ENCODE peak calls at places on chromosomes 5 and 9, in seven cellular contexts. V, C, W, S, E, P and G are unnamed samples.

GRCh38 chr5:65094279-65094678 is 325.5 kb downstream of the CWC27 start:
- DNase-seq in V (no peak), C (no peak), W (no peak), S (no peak), E (no peak), P (no peak), G (no peak)

GRCh38 chr9:137077758-137078693 is 709 bp downstream of the UAP1L1 start:
- DNase-seq in V (peak), C (peak), W (no peak), S (no peak), E (peak), P (peak), G (peak)

GRCh38 chr9:71326360-71326759 is 204.9 kb upstream of the TRPM3 start:
- DNase-seq in V (no peak), C (no peak), W (no peak), S (peak), E (no peak), P (no peak), G (no peak)

GRCh38 chr5:110275878-110276277 is 450.6 kb downstream of the TMEM232 start:
- DNase-seq in V (no peak), C (no peak), W (no peak), S (no peak), E (no peak), P (no peak), G (no peak)

GRCh38 chr5:35651002-35651756 is 33.5 kb downstream of the SPEF2 start:
- DNase-seq in V (peak), C (peak), W (no peak), S (peak), E (peak), P (peak), G (peak)

GRCh38 chr5:134547579-134547978 is 22.1 kb downstream of the JADE2 start:
- DNase-seq in V (no peak), C (no peak), W (no peak), S (peak), E (no peak), P (no peak), G (peak)

GRCh38 chr9:129027224-129027684 is 877 bp downstream of the SH3GLB2 start:
- DNase-seq in V (no peak), C (no peak), W (no peak), S (no peak), E (no peak), P (peak), G (no peak)

GRCh38 chr9:96209407-96210031 is 92.5 kb downstream of the HSD17B3 start:
- DNase-seq in V (no peak), C (no peak), W (no peak), S (peak), E (no peak), P (no peak), G (no peak)

GRCh38 chr5:134524219-134524825 is 1.1 kb upstream of the JADE2 start:
- DNase-seq in V (peak), C (peak), W (no peak), S (peak), E (peak), P (peak), G (peak)

GRCh38 chr5:36778336-36778735 is 98.2 kb upstream of the NIPBL start:
- DNase-seq in V (no peak), C (no peak), W (no peak), S (no peak), E (no peak), P (no peak), G (no peak)

DNA sequence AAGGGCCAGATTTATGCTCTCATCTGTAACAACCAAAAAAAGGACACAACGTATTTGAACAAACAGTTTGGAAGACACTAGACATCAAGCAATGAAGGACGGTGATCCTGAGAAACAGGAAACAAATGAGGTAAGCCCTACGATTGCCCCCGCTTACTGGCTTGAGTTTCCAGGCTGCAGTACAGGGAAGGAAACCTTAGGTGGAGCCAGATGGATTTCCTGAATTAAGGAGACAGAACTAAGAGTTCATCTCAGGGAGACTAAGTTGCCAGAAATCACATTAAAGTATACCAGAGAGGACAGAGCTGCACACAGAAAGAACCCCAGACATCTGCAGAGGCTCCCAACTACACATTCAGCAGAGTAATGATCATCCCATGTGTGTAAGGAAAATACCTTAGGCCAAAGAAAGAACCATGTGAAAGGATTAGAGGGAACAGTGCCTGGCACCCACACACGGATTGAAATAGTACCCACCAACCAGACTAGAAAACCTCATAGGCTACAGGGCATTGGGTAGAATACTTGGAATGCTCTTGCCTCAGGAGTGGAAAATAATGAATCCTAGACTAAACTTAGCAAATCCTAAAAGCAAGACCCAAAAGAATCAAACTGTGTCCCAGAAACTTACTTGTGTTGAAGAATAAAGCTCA is 99.3 kb upstream of the NIPBL start:
- DNase-seq in V (peak), C (peak), W (no peak), S (peak), E (peak), P (peak), G (peak)
- TF ChIP-seq CTCF in V (peak), C (peak), W (peak), S (no peak), E (no peak), P (peak), G (peak)

GRCh38 chr9:89277043-89277442 is 34.0 kb upstream of the CKS2 start:
- DNase-seq in V (no peak), C (no peak), W (no peak), S (no peak), E (no peak), P (no peak), G (no peak)

GRCh38 chr9:89278551-89278950 is 32.4 kb upstream of the CKS2 start:
- DNase-seq in V (no peak), C (no peak), W (no peak), S (no peak), E (no peak), P (no peak), G (no peak)

GRCh38 chr9:89277454-89277853 is 33.5 kb upstream of the CKS2 start:
- DNase-seq in V (no peak), C (no peak), W (no peak), S (no peak), E (no peak), P (no peak), G (peak)

GRCh38 chr9:89281106-89281505 is 29.9 kb upstream of the CKS2 start:
- DNase-seq in V (no peak), C (no peak), W (no peak), S (no peak), E (no peak), P (no peak), G (no peak)

DNA sequence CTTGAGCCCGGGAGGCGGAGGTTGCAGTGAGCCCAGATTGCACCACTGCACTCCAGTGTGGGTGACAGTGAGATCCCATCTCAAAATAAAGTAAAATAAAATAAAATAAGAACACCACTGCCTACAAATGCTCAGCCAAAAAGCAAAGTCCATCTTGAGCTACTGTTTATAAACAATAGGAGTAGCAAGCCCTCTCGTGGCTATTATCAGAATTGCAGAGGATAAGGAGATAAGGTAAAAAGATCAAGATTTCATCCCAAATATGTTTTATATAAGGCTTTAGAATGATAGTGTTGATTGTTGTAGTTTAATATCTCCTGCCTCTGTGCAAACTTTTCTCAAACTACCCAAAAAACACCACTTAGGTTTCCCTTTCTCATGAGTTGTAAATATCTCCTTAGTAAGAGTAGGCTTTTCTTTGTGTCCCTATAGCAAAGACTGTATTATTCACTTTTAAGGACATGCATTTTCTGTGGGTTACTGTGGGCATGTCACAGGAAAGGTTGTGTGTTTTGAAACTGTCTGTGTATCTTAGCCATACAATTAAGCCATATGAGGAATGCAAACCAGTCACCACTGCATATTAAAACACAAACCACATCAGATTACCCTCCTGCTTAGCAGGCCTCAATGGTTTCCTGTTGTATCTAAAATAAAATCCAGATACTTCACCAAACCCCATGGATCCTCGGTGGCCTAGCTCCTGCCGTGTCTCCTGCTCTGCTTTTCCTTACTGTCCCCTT is 31.8 kb upstream of the CKS2 start:
- DNase-seq in V (peak), C (peak), W (no peak), S (peak), E (peak), P (peak), G (no peak)
- TF ChIP-seq CTCF in V (peak), C (peak), W (peak), S (peak), E (peak), P (peak), G (peak)

DNA sequence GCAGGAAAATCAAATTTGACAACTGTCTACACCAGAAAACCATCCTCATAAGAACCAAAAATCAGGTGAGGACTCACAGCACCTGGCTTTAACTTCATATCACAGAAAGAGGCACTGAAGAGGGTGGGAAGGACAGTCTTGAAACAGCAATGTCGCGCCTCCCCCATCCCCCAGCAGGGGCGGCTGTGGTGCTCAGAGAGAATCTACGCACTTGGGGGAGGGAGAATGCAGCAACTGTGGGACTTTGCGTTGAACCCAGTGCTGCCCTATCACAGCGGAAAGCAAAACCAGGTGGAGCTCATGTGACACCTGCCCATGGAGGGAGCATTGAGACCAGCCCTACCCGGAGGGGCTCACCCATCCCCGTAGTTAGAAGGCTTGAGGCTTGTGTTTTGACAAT is 191.8 kb downstream of the MSX2 start:
- DNase-seq in V (no peak), C (no peak), W (no peak), S (no peak), E (no peak), P (no peak), G (no peak)
- TF ChIP-seq CTCF in V (peak), C (no peak), W (no peak), S (no peak), E (no peak), P (no peak), G (no peak)

GRCh38 chr9:85142461-85143401 is 473.2 kb downstream of the NTRK2 start:
- DNase-seq in V (peak), C (no peak), W (no peak), S (peak), E (peak), P (no peak), G (peak)
- TF ChIP-seq CTCF in V (peak), C (peak), W (peak), S (peak), E (peak), P (peak), G (peak)

GRCh38 chr5:38154615-38155204 is 103.6 kb upstream of the EGFLAM start:
- DNase-seq in V (no peak), C (no peak), W (no peak), S (peak), E (no peak), P (no peak), G (no peak)

GRCh38 chr5:38162625-38163024 is 95.7 kb upstream of the EGFLAM start:
- DNase-seq in V (no peak), C (no peak), W (no peak), S (no peak), E (no peak), P (no peak), G (no peak)

GRCh38 chr5:38151878-38152277 is 106.5 kb upstream of the EGFLAM start:
- DNase-seq in V (no peak), C (no peak), W (no peak), S (no peak), E (no peak), P (no peak), G (no peak)

DNA sequence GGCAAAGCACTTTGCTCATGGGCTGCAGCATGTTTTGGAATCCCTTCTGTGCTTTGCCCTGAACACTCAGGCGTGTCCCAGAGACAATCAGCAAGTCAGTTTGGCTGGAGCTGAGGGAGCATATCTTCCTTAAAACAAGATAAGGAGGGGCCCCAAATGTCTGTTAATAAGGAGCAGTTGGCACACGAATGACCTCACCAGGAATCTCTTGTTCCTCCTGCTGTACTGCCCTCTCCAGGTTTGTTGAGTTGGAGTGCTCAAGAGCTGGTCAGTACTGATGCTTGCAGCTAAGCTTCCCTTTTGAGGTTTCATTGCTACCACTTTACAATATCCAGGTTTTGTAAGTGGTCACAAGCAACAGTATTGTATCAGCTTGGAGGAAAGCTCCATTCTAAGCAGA is 101.3 kb upstream of the EGFLAM start:
- DNase-seq in V (peak), C (no peak), W (no peak), S (no peak), E (no peak), P (no peak), G (no peak)
- TF ChIP-seq CTCF in V (no peak), C (no peak), W (no peak), S (no peak), E (no peak), P (no peak), G (no peak)

GRCh38 chr5:139222346-139222745 is 24.2 kb upstream of the SIL1 start:
- DNase-seq in V (no peak), C (no peak), W (no peak), S (no peak), E (no peak), P (no peak), G (no peak)

GRCh38 chr5:139228201-139228796 is 30.1 kb upstream of the SIL1 start:
- DNase-seq in V (no peak), C (no peak), W (no peak), S (no peak), E (no peak), P (no peak), G (no peak)

GRCh38 chr5:139223481-139223880 is 25.3 kb upstream of the SIL1 start:
- DNase-seq in V (no peak), C (no peak), W (no peak), S (no peak), E (no peak), P (no peak), G (no peak)

GRCh38 chr5:139226131-139226530 is 28.0 kb upstream of the SIL1 start:
- DNase-seq in V (no peak), C (no peak), W (no peak), S (no peak), E (no peak), P (no peak), G (peak)
- TF ChIP-seq CTCF in V (no peak), C (no peak), W (no peak), S (no peak), E (no peak), P (no peak), G (no peak)

DNA sequence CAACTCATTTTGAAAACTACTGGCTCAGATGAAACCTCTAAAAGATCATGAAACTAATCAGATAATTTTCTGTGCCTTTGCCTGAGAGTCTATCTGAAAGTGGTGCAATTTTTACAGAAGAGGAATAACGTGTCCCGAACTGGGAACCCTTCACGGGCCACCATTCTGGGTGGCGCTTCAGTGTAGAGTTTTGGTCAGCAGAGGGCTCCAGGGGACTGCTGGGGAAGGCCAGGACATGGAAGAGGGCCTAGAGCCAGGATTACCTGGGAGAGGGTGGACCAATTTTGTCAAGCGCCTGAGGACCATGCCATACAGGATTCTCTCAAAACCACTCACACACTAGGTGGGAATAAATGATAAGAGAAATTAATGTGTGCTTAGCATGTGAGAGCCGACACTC is 49.7 kb upstream of the PLEKHG4B start:
- DNase-seq in V (peak), C (peak), W (no peak), S (no peak), E (no peak), P (no peak), G (peak)
- TF ChIP-seq CTCF in V (peak), C (peak), W (peak), S (peak), E (no peak), P (no peak), G (peak)

GRCh38 chr9:36987891-36988290 is 46.2 kb downstream of the PAX5 start:
- DNase-seq in V (peak), C (no peak), W (no peak), S (peak), E (peak), P (no peak), G (no peak)

GRCh38 chr9:36988848-36989247 is 45.2 kb downstream of the PAX5 start:
- DNase-seq in V (no peak), C (no peak), W (no peak), S (no peak), E (no peak), P (no peak), G (no peak)

GRCh38 chr9:36993933-36994764 is 39.9 kb downstream of the PAX5 start:
- DNase-seq in V (no peak), C (no peak), W (no peak), S (no peak), E (peak), P (no peak), G (no peak)

GRCh38 chr9:36992501-36993316 is 41.4 kb downstream of the PAX5 start:
- DNase-seq in V (no peak), C (no peak), W (no peak), S (no peak), E (no peak), P (no peak), G (no peak)

DNA sequence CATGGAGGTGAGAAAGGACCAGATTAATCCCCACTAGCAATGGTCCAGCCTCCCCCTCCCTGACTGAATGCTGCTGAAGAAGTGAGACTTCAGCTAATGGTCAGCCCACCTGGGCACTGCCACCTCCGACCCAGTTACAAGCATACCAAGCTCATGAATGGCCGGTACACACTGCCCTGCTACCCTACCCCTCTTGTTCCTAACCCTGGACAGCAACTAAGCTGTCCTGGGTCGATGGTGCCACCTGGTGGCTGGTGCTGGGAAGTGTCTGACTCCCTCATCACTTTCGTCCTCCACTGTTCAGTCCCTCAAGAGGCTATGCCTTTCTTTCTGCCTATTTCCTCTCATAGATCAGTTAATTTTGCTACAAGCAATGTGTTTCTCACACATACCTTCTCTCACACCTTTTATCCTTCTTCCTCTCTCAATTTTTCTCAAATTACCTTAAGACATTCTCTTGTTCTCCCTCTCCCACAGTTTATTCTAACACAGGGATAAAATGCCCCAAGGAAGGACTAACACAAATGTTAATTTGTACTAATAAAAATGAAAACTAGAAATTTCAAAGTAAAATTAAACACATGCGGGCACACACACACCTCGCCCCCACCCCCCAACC is 42.4 kb downstream of the PAX5 start:
- DNase-seq in V (peak), C (peak), W (no peak), S (peak), E (no peak), P (peak), G (no peak)
- TF ChIP-seq CTCF in V (peak), C (peak), W (peak), S (peak), E (peak), P (no peak), G (no peak)

DNA sequence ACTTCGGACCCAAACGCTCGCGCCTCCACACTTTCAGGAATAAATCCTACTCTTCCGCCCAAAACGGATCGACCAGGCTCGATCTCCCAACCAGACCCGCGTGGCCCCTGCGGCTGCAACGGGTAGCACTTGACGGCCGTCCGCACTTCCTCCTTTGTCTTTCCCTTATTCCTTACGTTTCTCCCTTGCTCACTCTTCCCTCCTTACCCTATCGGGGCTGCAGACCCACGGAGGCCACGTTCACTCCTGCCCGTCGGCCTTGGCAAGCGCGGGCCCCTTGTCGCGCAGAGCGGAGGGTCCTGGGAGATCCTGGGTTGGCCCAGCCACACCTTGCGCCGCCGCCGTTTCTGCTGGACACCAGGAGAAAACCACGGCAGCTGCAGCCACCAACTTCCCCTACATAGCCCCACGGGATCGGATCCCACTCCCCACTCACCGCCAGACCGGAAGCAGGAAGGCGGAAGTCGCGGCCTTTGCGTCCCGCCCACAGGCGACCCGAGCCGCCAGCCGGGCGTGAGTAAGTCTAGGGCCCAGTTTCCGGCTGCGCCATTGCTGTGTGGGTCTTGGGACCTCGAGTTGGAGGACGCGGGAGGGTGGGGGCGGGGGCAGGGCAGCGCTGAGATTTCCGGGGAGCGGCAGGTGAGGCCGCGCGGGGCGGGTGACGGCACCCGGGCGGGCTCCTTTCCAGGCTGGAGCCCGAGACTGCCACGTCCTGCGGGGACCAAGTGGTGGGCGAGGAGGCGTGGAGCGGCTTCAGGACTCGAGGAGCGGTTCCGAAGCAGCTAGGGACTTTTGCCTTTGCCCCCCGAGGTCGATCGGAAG is at the start of gene SMIM15:
- DNase-seq in V (peak), C (peak), W (peak), S (peak), E (peak), P (peak), G (peak)
- TF ChIP-seq CTCF in V (no peak), C (no peak), W (peak), S (no peak), E (no peak), P (no peak), G (no peak)